ENCODE peak calls at places on chromosome 15, in eight cellular contexts. One of them, this sample, is unnamed.

GRCh38 chr15:58369261-58369699 is 62.5 kb upstream of the LIPC start:
- DNase-seq in DMS79: no peak
- DNase-seq in activated gamma-delta T cell treated with Interleukin-2 at 50 U/mL for 16 hours: no peak
- DNase-seq in activated naive CD8-positive, alpha-beta T cell treated with anti-CD3 and anti-CD28 coated beads, Interleukin-2, amount 50 U/mL, for 24 hours: no peak
- DNase-seq in CD8-positive, alpha-beta T cell: no peak
- DNase-seq in HFFc6: no peak
- DNase-seq in midbrain: no peak
- DNase-seq in AG04450: no peak
- DNase-seq in this sample: no peak

GRCh38 chr15:34514251-34514760 is 69.1 kb downstream of the GOLGA8B start:
- DNase-seq in DMS79: no peak
- DNase-seq in activated gamma-delta T cell treated with Interleukin-2 at 50 U/mL for 16 hours: no peak
- DNase-seq in activated naive CD8-positive, alpha-beta T cell treated with anti-CD3 and anti-CD28 coated beads, Interleukin-2, amount 50 U/mL, for 24 hours: peak
- DNase-seq in CD8-positive, alpha-beta T cell: peak
- DNase-seq in HFFc6: no peak
- DNase-seq in midbrain: peak
- DNase-seq in AG04450: no peak
- DNase-seq in this sample: no peak

GRCh38 chr15:98953000-98953776 is 54.4 kb downstream of the PGPEP1L start:
- DNase-seq in DMS79: no peak
- DNase-seq in activated gamma-delta T cell treated with Interleukin-2 at 50 U/mL for 16 hours: no peak
- DNase-seq in activated naive CD8-positive, alpha-beta T cell treated with anti-CD3 and anti-CD28 coated beads, Interleukin-2, amount 50 U/mL, for 24 hours: peak
- DNase-seq in CD8-positive, alpha-beta T cell: peak
- DNase-seq in HFFc6: no peak
- DNase-seq in midbrain: no peak
- DNase-seq in AG04450: no peak
- DNase-seq in this sample: no peak

GRCh38 chr15:70597056-70597603 is 166.2 kb downstream of the UACA start:
- DNase-seq in DMS79: no peak
- DNase-seq in activated gamma-delta T cell treated with Interleukin-2 at 50 U/mL for 16 hours: no peak
- DNase-seq in activated naive CD8-positive, alpha-beta T cell treated with anti-CD3 and anti-CD28 coated beads, Interleukin-2, amount 50 U/mL, for 24 hours: no peak
- DNase-seq in CD8-positive, alpha-beta T cell: no peak
- DNase-seq in HFFc6: peak
- DNase-seq in midbrain: no peak
- DNase-seq in AG04450: no peak
- DNase-seq in this sample: no peak

GRCh38 chr15:76533995-76534394 is 197.4 kb downstream of the ISL2 start:
- DNase-seq in DMS79: no peak
- DNase-seq in activated gamma-delta T cell treated with Interleukin-2 at 50 U/mL for 16 hours: no peak
- DNase-seq in activated naive CD8-positive, alpha-beta T cell treated with anti-CD3 and anti-CD28 coated beads, Interleukin-2, amount 50 U/mL, for 24 hours: no peak
- DNase-seq in CD8-positive, alpha-beta T cell: no peak
- DNase-seq in HFFc6: no peak
- DNase-seq in midbrain: no peak
- DNase-seq in AG04450: peak
- DNase-seq in this sample: no peak

GRCh38 chr15:66959066-66959465 is 106.3 kb upstream of the SMAD3 start:
- DNase-seq in DMS79: no peak
- DNase-seq in activated gamma-delta T cell treated with Interleukin-2 at 50 U/mL for 16 hours: no peak
- DNase-seq in activated naive CD8-positive, alpha-beta T cell treated with anti-CD3 and anti-CD28 coated beads, Interleukin-2, amount 50 U/mL, for 24 hours: no peak
- DNase-seq in CD8-positive, alpha-beta T cell: no peak
- DNase-seq in HFFc6: no peak
- DNase-seq in midbrain: no peak
- DNase-seq in AG04450: no peak
- DNase-seq in this sample: no peak

GRCh38 chr15:60374628-60375081 is 23.1 kb downstream of the ANXA2 start:
- DNase-seq in DMS79: peak
- DNase-seq in activated gamma-delta T cell treated with Interleukin-2 at 50 U/mL for 16 hours: no peak
- DNase-seq in activated naive CD8-positive, alpha-beta T cell treated with anti-CD3 and anti-CD28 coated beads, Interleukin-2, amount 50 U/mL, for 24 hours: no peak
- DNase-seq in CD8-positive, alpha-beta T cell: no peak
- DNase-seq in HFFc6: peak
- DNase-seq in midbrain: no peak
- DNase-seq in AG04450: peak
- DNase-seq in this sample: peak

GRCh38 chr15:77048135-77048866 is 22.6 kb downstream of the TSPAN3 start:
- DNase-seq in DMS79: no peak
- DNase-seq in activated gamma-delta T cell treated with Interleukin-2 at 50 U/mL for 16 hours: no peak
- DNase-seq in activated naive CD8-positive, alpha-beta T cell treated with anti-CD3 and anti-CD28 coated beads, Interleukin-2, amount 50 U/mL, for 24 hours: no peak
- DNase-seq in CD8-positive, alpha-beta T cell: no peak
- DNase-seq in HFFc6: no peak
- DNase-seq in midbrain: no peak
- DNase-seq in AG04450: no peak
- DNase-seq in this sample: no peak

GRCh38 chr15:78050851-78051250 is 26.7 kb downstream of the TBC1D2B start:
- DNase-seq in DMS79: no peak
- DNase-seq in activated gamma-delta T cell treated with Interleukin-2 at 50 U/mL for 16 hours: no peak
- DNase-seq in activated naive CD8-positive, alpha-beta T cell treated with anti-CD3 and anti-CD28 coated beads, Interleukin-2, amount 50 U/mL, for 24 hours: no peak
- DNase-seq in CD8-positive, alpha-beta T cell: no peak
- DNase-seq in HFFc6: peak
- DNase-seq in midbrain: no peak
- DNase-seq in AG04450: no peak
- DNase-seq in this sample: no peak

GRCh38 chr15:80779658-80780415 is 667 bp downstream of the CEMIP start:
- DNase-seq in DMS79: no peak
- DNase-seq in activated gamma-delta T cell treated with Interleukin-2 at 50 U/mL for 16 hours: no peak
- DNase-seq in activated naive CD8-positive, alpha-beta T cell treated with anti-CD3 and anti-CD28 coated beads, Interleukin-2, amount 50 U/mL, for 24 hours: no peak
- DNase-seq in CD8-positive, alpha-beta T cell: no peak
- DNase-seq in HFFc6: no peak
- DNase-seq in midbrain: no peak
- DNase-seq in AG04450: no peak
- DNase-seq in this sample: peak

GRCh38 chr15:27538325-27538724 is 560.8 kb downstream of the OCA2 start:
- DNase-seq in DMS79: peak
- DNase-seq in activated gamma-delta T cell treated with Interleukin-2 at 50 U/mL for 16 hours: no peak
- DNase-seq in activated naive CD8-positive, alpha-beta T cell treated with anti-CD3 and anti-CD28 coated beads, Interleukin-2, amount 50 U/mL, for 24 hours: no peak
- DNase-seq in CD8-positive, alpha-beta T cell: no peak
- DNase-seq in HFFc6: no peak
- DNase-seq in midbrain: no peak
- DNase-seq in AG04450: no peak
- DNase-seq in this sample: no peak

GRCh38 chr15:74265046-74265639 is 29.0 kb downstream of the CCDC33 start:
- DNase-seq in DMS79: no peak
- DNase-seq in activated gamma-delta T cell treated with Interleukin-2 at 50 U/mL for 16 hours: no peak
- DNase-seq in activated naive CD8-positive, alpha-beta T cell treated with anti-CD3 and anti-CD28 coated beads, Interleukin-2, amount 50 U/mL, for 24 hours: peak
- DNase-seq in CD8-positive, alpha-beta T cell: no peak
- DNase-seq in HFFc6: no peak
- DNase-seq in midbrain: no peak
- DNase-seq in AG04450: no peak
- DNase-seq in this sample: no peak

GRCh38 chr15:72916939-72917338 is 133.4 kb upstream of the ADPGK start:
- DNase-seq in DMS79: no peak
- DNase-seq in activated gamma-delta T cell treated with Interleukin-2 at 50 U/mL for 16 hours: no peak
- DNase-seq in activated naive CD8-positive, alpha-beta T cell treated with anti-CD3 and anti-CD28 coated beads, Interleukin-2, amount 50 U/mL, for 24 hours: no peak
- DNase-seq in CD8-positive, alpha-beta T cell: no peak
- DNase-seq in HFFc6: no peak
- DNase-seq in midbrain: no peak
- DNase-seq in AG04450: no peak
- DNase-seq in this sample: no peak

GRCh38 chr15:41790756-41791546 is 16.7 kb downstream of the MAPKBP1 start:
- DNase-seq in DMS79: no peak
- DNase-seq in activated gamma-delta T cell treated with Interleukin-2 at 50 U/mL for 16 hours: no peak
- DNase-seq in activated naive CD8-positive, alpha-beta T cell treated with anti-CD3 and anti-CD28 coated beads, Interleukin-2, amount 50 U/mL, for 24 hours: no peak
- DNase-seq in CD8-positive, alpha-beta T cell: no peak
- DNase-seq in HFFc6: peak
- DNase-seq in midbrain: no peak
- DNase-seq in AG04450: no peak
- DNase-seq in this sample: no peak

GRCh38 chr15:88609344-88609743 is 11.8 kb upstream of the AEN start:
- DNase-seq in DMS79: no peak
- DNase-seq in activated gamma-delta T cell treated with Interleukin-2 at 50 U/mL for 16 hours: no peak
- DNase-seq in activated naive CD8-positive, alpha-beta T cell treated with anti-CD3 and anti-CD28 coated beads, Interleukin-2, amount 50 U/mL, for 24 hours: no peak
- DNase-seq in CD8-positive, alpha-beta T cell: no peak
- DNase-seq in HFFc6: no peak
- DNase-seq in midbrain: no peak
- DNase-seq in AG04450: no peak
- DNase-seq in this sample: no peak

GRCh38 chr15:70149667-70150404 is 52.1 kb upstream of the TLE3 start:
- DNase-seq in DMS79: no peak
- DNase-seq in activated gamma-delta T cell treated with Interleukin-2 at 50 U/mL for 16 hours: no peak
- DNase-seq in activated naive CD8-positive, alpha-beta T cell treated with anti-CD3 and anti-CD28 coated beads, Interleukin-2, amount 50 U/mL, for 24 hours: no peak
- DNase-seq in CD8-positive, alpha-beta T cell: no peak
- DNase-seq in HFFc6: peak
- DNase-seq in midbrain: no peak
- DNase-seq in AG04450: peak
- DNase-seq in this sample: no peak

GRCh38 chr15:101641894-101642293 is 10.3 kb downstream of the TM2D3 start:
- DNase-seq in DMS79: no peak
- DNase-seq in activated gamma-delta T cell treated with Interleukin-2 at 50 U/mL for 16 hours: no peak
- DNase-seq in activated naive CD8-positive, alpha-beta T cell treated with anti-CD3 and anti-CD28 coated beads, Interleukin-2, amount 50 U/mL, for 24 hours: no peak
- DNase-seq in CD8-positive, alpha-beta T cell: no peak
- DNase-seq in HFFc6: no peak
- DNase-seq in midbrain: no peak
- DNase-seq in AG04450: no peak
- DNase-seq in this sample: no peak

GRCh38 chr15:34883042-34883441 is 86.5 kb downstream of the AQR start:
- DNase-seq in DMS79: no peak
- DNase-seq in activated gamma-delta T cell treated with Interleukin-2 at 50 U/mL for 16 hours: no peak
- DNase-seq in activated naive CD8-positive, alpha-beta T cell treated with anti-CD3 and anti-CD28 coated beads, Interleukin-2, amount 50 U/mL, for 24 hours: no peak
- DNase-seq in CD8-positive, alpha-beta T cell: no peak
- DNase-seq in HFFc6: no peak
- DNase-seq in midbrain: no peak
- DNase-seq in AG04450: no peak
- DNase-seq in this sample: no peak

GRCh38 chr15:31362886-31363285 is 36.3 kb downstream of the KLF13 start:
- DNase-seq in DMS79: no peak
- DNase-seq in activated gamma-delta T cell treated with Interleukin-2 at 50 U/mL for 16 hours: no peak
- DNase-seq in activated naive CD8-positive, alpha-beta T cell treated with anti-CD3 and anti-CD28 coated beads, Interleukin-2, amount 50 U/mL, for 24 hours: no peak
- DNase-seq in CD8-positive, alpha-beta T cell: no peak
- DNase-seq in HFFc6: no peak
- DNase-seq in midbrain: no peak
- DNase-seq in AG04450: no peak
- DNase-seq in this sample: no peak

GRCh38 chr15:68256675-68257450 is 20.7 kb upstream of the FEM1B start:
- DNase-seq in DMS79: peak
- DNase-seq in activated gamma-delta T cell treated with Interleukin-2 at 50 U/mL for 16 hours: peak
- DNase-seq in activated naive CD8-positive, alpha-beta T cell treated with anti-CD3 and anti-CD28 coated beads, Interleukin-2, amount 50 U/mL, for 24 hours: peak
- DNase-seq in CD8-positive, alpha-beta T cell: peak
- DNase-seq in HFFc6: peak
- DNase-seq in midbrain: peak
- DNase-seq in AG04450: no peak
- DNase-seq in this sample: peak

GRCh38 chr15:29050870-29051269 is 165.1 kb downstream of the APBA2 start:
- DNase-seq in DMS79: no peak
- DNase-seq in activated gamma-delta T cell treated with Interleukin-2 at 50 U/mL for 16 hours: peak
- DNase-seq in activated naive CD8-positive, alpha-beta T cell treated with anti-CD3 and anti-CD28 coated beads, Interleukin-2, amount 50 U/mL, for 24 hours: no peak
- DNase-seq in CD8-positive, alpha-beta T cell: no peak
- DNase-seq in HFFc6: peak
- DNase-seq in midbrain: no peak
- DNase-seq in AG04450: no peak
- DNase-seq in this sample: no peak

GRCh38 chr15:45780352-45780751 is 145.5 kb downstream of the SQOR start:
- DNase-seq in DMS79: no peak
- DNase-seq in activated gamma-delta T cell treated with Interleukin-2 at 50 U/mL for 16 hours: no peak
- DNase-seq in activated naive CD8-positive, alpha-beta T cell treated with anti-CD3 and anti-CD28 coated beads, Interleukin-2, amount 50 U/mL, for 24 hours: no peak
- DNase-seq in CD8-positive, alpha-beta T cell: no peak
- DNase-seq in HFFc6: no peak
- DNase-seq in midbrain: no peak
- DNase-seq in AG04450: no peak
- DNase-seq in this sample: no peak

GRCh38 chr15:66839511-66840112 is 137.6 kb downstream of the SMAD6 start:
- DNase-seq in DMS79: no peak
- DNase-seq in activated gamma-delta T cell treated with Interleukin-2 at 50 U/mL for 16 hours: no peak
- DNase-seq in activated naive CD8-positive, alpha-beta T cell treated with anti-CD3 and anti-CD28 coated beads, Interleukin-2, amount 50 U/mL, for 24 hours: no peak
- DNase-seq in CD8-positive, alpha-beta T cell: no peak
- DNase-seq in HFFc6: no peak
- DNase-seq in midbrain: no peak
- DNase-seq in AG04450: no peak
- DNase-seq in this sample: no peak

GRCh38 chr15:101063891-101064794 is 145.0 kb downstream of the LRRK1 start:
- DNase-seq in DMS79: no peak
- DNase-seq in activated gamma-delta T cell treated with Interleukin-2 at 50 U/mL for 16 hours: no peak
- DNase-seq in activated naive CD8-positive, alpha-beta T cell treated with anti-CD3 and anti-CD28 coated beads, Interleukin-2, amount 50 U/mL, for 24 hours: no peak
- DNase-seq in CD8-positive, alpha-beta T cell: no peak
- DNase-seq in HFFc6: no peak
- DNase-seq in midbrain: peak
- DNase-seq in AG04450: no peak
- DNase-seq in this sample: no peak

GRCh38 chr15:48628832-48629231 is 16.7 kb downstream of the FBN1 start:
- DNase-seq in DMS79: no peak
- DNase-seq in activated gamma-delta T cell treated with Interleukin-2 at 50 U/mL for 16 hours: no peak
- DNase-seq in activated naive CD8-positive, alpha-beta T cell treated with anti-CD3 and anti-CD28 coated beads, Interleukin-2, amount 50 U/mL, for 24 hours: no peak
- DNase-seq in CD8-positive, alpha-beta T cell: no peak
- DNase-seq in HFFc6: no peak
- DNase-seq in midbrain: no peak
- DNase-seq in AG04450: no peak
- DNase-seq in this sample: no peak

GRCh38 chr15:66997212-66997611 is 68.2 kb upstream of the SMAD3 start:
- DNase-seq in DMS79: no peak
- DNase-seq in activated gamma-delta T cell treated with Interleukin-2 at 50 U/mL for 16 hours: no peak
- DNase-seq in activated naive CD8-positive, alpha-beta T cell treated with anti-CD3 and anti-CD28 coated beads, Interleukin-2, amount 50 U/mL, for 24 hours: no peak
- DNase-seq in CD8-positive, alpha-beta T cell: no peak
- DNase-seq in HFFc6: peak
- DNase-seq in midbrain: no peak
- DNase-seq in AG04450: peak
- DNase-seq in this sample: no peak

GRCh38 chr15:58212909-58213526 is 74.8 kb downstream of the AQP9 start:
- DNase-seq in DMS79: no peak
- DNase-seq in activated gamma-delta T cell treated with Interleukin-2 at 50 U/mL for 16 hours: no peak
- DNase-seq in activated naive CD8-positive, alpha-beta T cell treated with anti-CD3 and anti-CD28 coated beads, Interleukin-2, amount 50 U/mL, for 24 hours: no peak
- DNase-seq in CD8-positive, alpha-beta T cell: no peak
- DNase-seq in HFFc6: peak
- DNase-seq in midbrain: no peak
- DNase-seq in AG04450: no peak
- DNase-seq in this sample: no peak

GRCh38 chr15:25188551-25189101 is 233.8 kb downstream of the SNRPN start:
- DNase-seq in DMS79: no peak
- DNase-seq in activated gamma-delta T cell treated with Interleukin-2 at 50 U/mL for 16 hours: no peak
- DNase-seq in activated naive CD8-positive, alpha-beta T cell treated with anti-CD3 and anti-CD28 coated beads, Interleukin-2, amount 50 U/mL, for 24 hours: no peak
- DNase-seq in CD8-positive, alpha-beta T cell: no peak
- DNase-seq in HFFc6: no peak
- DNase-seq in midbrain: no peak
- DNase-seq in AG04450: no peak
- DNase-seq in this sample: no peak

GRCh38 chr15:38414351-38414750 is 39.6 kb upstream of the FAM98B start:
- DNase-seq in DMS79: no peak
- DNase-seq in activated gamma-delta T cell treated with Interleukin-2 at 50 U/mL for 16 hours: no peak
- DNase-seq in activated naive CD8-positive, alpha-beta T cell treated with anti-CD3 and anti-CD28 coated beads, Interleukin-2, amount 50 U/mL, for 24 hours: peak
- DNase-seq in CD8-positive, alpha-beta T cell: no peak
- DNase-seq in HFFc6: peak
- DNase-seq in midbrain: peak
- DNase-seq in AG04450: peak
- DNase-seq in this sample: no peak

GRCh38 chr15:55800216-55800615 is 57.3 kb upstream of the PRTG start:
- DNase-seq in DMS79: no peak
- DNase-seq in activated gamma-delta T cell treated with Interleukin-2 at 50 U/mL for 16 hours: no peak
- DNase-seq in activated naive CD8-positive, alpha-beta T cell treated with anti-CD3 and anti-CD28 coated beads, Interleukin-2, amount 50 U/mL, for 24 hours: no peak
- DNase-seq in CD8-positive, alpha-beta T cell: no peak
- DNase-seq in HFFc6: no peak
- DNase-seq in midbrain: no peak
- DNase-seq in AG04450: no peak
- DNase-seq in this sample: no peak

GRCh38 chr15:75989875-75990274 is 22.3 kb downstream of the NRG4 start:
- DNase-seq in DMS79: no peak
- DNase-seq in activated gamma-delta T cell treated with Interleukin-2 at 50 U/mL for 16 hours: no peak
- DNase-seq in activated naive CD8-positive, alpha-beta T cell treated with anti-CD3 and anti-CD28 coated beads, Interleukin-2, amount 50 U/mL, for 24 hours: no peak
- DNase-seq in CD8-positive, alpha-beta T cell: no peak
- DNase-seq in HFFc6: no peak
- DNase-seq in midbrain: no peak
- DNase-seq in AG04450: no peak
- DNase-seq in this sample: no peak

GRCh38 chr15:60916674-60917468 is 312.2 kb downstream of the RORA start:
- DNase-seq in DMS79: peak
- DNase-seq in activated gamma-delta T cell treated with Interleukin-2 at 50 U/mL for 16 hours: peak
- DNase-seq in activated naive CD8-positive, alpha-beta T cell treated with anti-CD3 and anti-CD28 coated beads, Interleukin-2, amount 50 U/mL, for 24 hours: peak
- DNase-seq in CD8-positive, alpha-beta T cell: peak
- DNase-seq in HFFc6: peak
- DNase-seq in midbrain: peak
- DNase-seq in AG04450: peak
- DNase-seq in this sample: peak

GRCh38 chr15:63052961-63053698 is 10.6 kb downstream of the TPM1 start:
- DNase-seq in DMS79: no peak
- DNase-seq in activated gamma-delta T cell treated with Interleukin-2 at 50 U/mL for 16 hours: no peak
- DNase-seq in activated naive CD8-positive, alpha-beta T cell treated with anti-CD3 and anti-CD28 coated beads, Interleukin-2, amount 50 U/mL, for 24 hours: no peak
- DNase-seq in CD8-positive, alpha-beta T cell: no peak
- DNase-seq in HFFc6: no peak
- DNase-seq in midbrain: no peak
- DNase-seq in AG04450: no peak
- DNase-seq in this sample: no peak

GRCh38 chr15:100097342-100097899 is 244.4 kb downstream of the ADAMTS17 start:
- DNase-seq in DMS79: no peak
- DNase-seq in activated gamma-delta T cell treated with Interleukin-2 at 50 U/mL for 16 hours: no peak
- DNase-seq in activated naive CD8-positive, alpha-beta T cell treated with anti-CD3 and anti-CD28 coated beads, Interleukin-2, amount 50 U/mL, for 24 hours: no peak
- DNase-seq in CD8-positive, alpha-beta T cell: no peak
- DNase-seq in HFFc6: no peak
- DNase-seq in midbrain: no peak
- DNase-seq in AG04450: no peak
- DNase-seq in this sample: no peak